ENCODE peak calls at places on chromosomes 2 and 18, in seven cellular contexts. F is heart left ventricle, D is cardiac fibroblast, X is epithelial cell of esophagus, H is PC-3, I is AG04449, Y is HL-60. N is an unnamed sample.

GRCh38 chr2:42494434-42495233 is 852 bp upstream of the KCNG3 start:
- DNase-seq in I (peak; percentile 14), F (peak; percentile 51), Y (peak; percentile 72), X (peak; percentile 82), D (peak; percentile 84), H (peak; percentile 95), N (peak; percentile 25)

GRCh38 chr2:167510071-167510759 is 621.9 kb downstream of the XIRP2 start:
- DNase-seq in D (peak; percentile 57), H (peak; percentile 19), F (no peak), Y (no peak), X (peak; percentile 57), I (no peak), N (no peak)

GRCh38 chr2:113120861-113121260 is 6.5 kb upstream of the IL1RN start:
- DNase-seq in D (no peak), F (no peak), H (no peak), I (no peak), Y (no peak), X (no peak), N (no peak)

GRCh38 chr2:178109813-178110212 is 2.4 kb upstream of the RBM45 start:
- DNase-seq in I (no peak), Y (no peak), X (peak; percentile 58), F (no peak), H (peak; percentile 76), D (peak; percentile 65), N (peak; percentile 25)

GRCh38 chr18:10973579-10974260 is 175.6 kb downstream of the PIEZO2 start:
- DNase-seq in F (no peak), D (peak; percentile 12), I (no peak), H (peak; percentile 3), X (no peak), Y (no peak), N (no peak)

GRCh38 chr2:175903384-175903936 is 98.6 kb downstream of the LNPK start:
- DNase-seq in X (no peak), H (no peak), F (no peak), D (no peak), Y (no peak), I (no peak), N (no peak)

GRCh38 chr18:74497778-74498177 is 1.6 kb downstream of the CNDP2 start:
- DNase-seq in I (no peak), F (no peak), H (no peak), X (no peak), Y (no peak), D (no peak), N (no peak)

GRCh38 chr2:235619544-235619943 is 125.7 kb downstream of the AGAP1 start:
- DNase-seq in I (no peak), F (no peak), X (no peak), H (no peak), Y (no peak), D (no peak), N (no peak)

GRCh38 chr2:235194351-235194750 is 242.5 kb downstream of the SH3BP4 start:
- DNase-seq in Y (no peak), X (no peak), H (no peak), I (no peak), F (no peak), D (no peak), N (no peak)

GRCh38 chr2:79984476-79984875 is 320.1 kb downstream of the LRRTM1 start:
- DNase-seq in X (no peak), I (no peak), D (no peak), Y (no peak), H (no peak), F (no peak), N (no peak)

GRCh38 chr18:50194623-50195532 is at the start of gene MYO5B:
- DNase-seq in F (peak; percentile 42), Y (peak; percentile 48), H (peak; percentile 69), I (no peak), X (peak; percentile 85), D (no peak), N (no peak)

GRCh38 chr2:164009801-164010337 is 274.1 kb upstream of the FIGN start:
- DNase-seq in D (no peak), X (no peak), F (no peak), Y (no peak), H (no peak), I (no peak), N (no peak)

GRCh38 chr2:44038277-44038676 is 42.5 kb upstream of the LRPPRC start:
- DNase-seq in H (no peak), D (no peak), Y (no peak), F (no peak), X (no peak), I (no peak), N (no peak)

GRCh38 chr2:135963841-135964240 is 21.6 kb downstream of the DARS1 start:
- DNase-seq in H (no peak), F (no peak), D (peak; percentile 43), I (no peak), X (peak; percentile 77), Y (no peak), N (no peak)

GRCh38 chr2:216911886-216912285 is 52.0 kb upstream of the TNP1 start:
- DNase-seq in I (peak; percentile 17), Y (no peak), F (no peak), H (peak; percentile 30), D (no peak), X (peak; percentile 49), N (peak; percentile 11)

GRCh38 chr2:48725696-48726494 is 29.6 kb downstream of the LHCGR start:
- DNase-seq in X (no peak), I (no peak), D (no peak), H (peak; percentile 9), F (no peak), Y (no peak), N (no peak)

GRCh38 chr2:72181616-72182015 is 34.0 kb upstream of the CYP26B1 start:
- DNase-seq in I (no peak), X (no peak), Y (no peak), H (no peak), D (no peak), F (no peak), N (no peak)

GRCh38 chr18:5627756-5628511 is 84.1 kb upstream of the EPB41L3 start:
- DNase-seq in Y (no peak), F (peak; percentile 64), H (no peak), I (no peak), D (no peak), X (no peak), N (no peak)

GRCh38 chr2:100013892-100014677 is 128.3 kb downstream of the AFF3 start:
- DNase-seq in D (peak; percentile 92), I (peak; percentile 96), X (peak; percentile 40), Y (no peak), H (peak; percentile 80), F (peak; percentile 78), N (peak; percentile 96)

GRCh38 chr18:62328775-62329525 is 3.8 kb downstream of the TNFRSF11A start:
- DNase-seq in X (no peak), H (no peak), D (no peak), I (no peak), F (no peak), Y (no peak), N (no peak)

GRCh38 chr18:62325806-62326645 is 916 bp downstream of the TNFRSF11A start:
- DNase-seq in X (peak; percentile 63), Y (peak; percentile 34), H (peak; percentile 40), F (no peak), D (peak; percentile 16), I (no peak), N (no peak)

GRCh38 chr18:62326646-62327348 is 1.7 kb downstream of the TNFRSF11A start:
- DNase-seq in I (no peak), D (no peak), X (no peak), H (peak; percentile 16), F (no peak), Y (no peak), N (no peak)

GRCh38 chr18:62329676-62330454 is 4.8 kb downstream of the TNFRSF11A start:
- DNase-seq in X (peak; percentile 47), D (peak; percentile 80), Y (no peak), H (peak; percentile 95), I (peak; percentile 33), F (peak; percentile 78), N (peak; percentile 14)

GRCh38 chr18:62327977-62328376 is 2.9 kb downstream of the TNFRSF11A start:
- DNase-seq in F (no peak), Y (no peak), D (no peak), X (no peak), I (no peak), H (no peak), N (no peak)
- TF ChIP-seq CTCF in F (no peak), Y (no peak), D (no peak), X (no peak), I (no peak), H (no peak), N (no peak)

GRCh38 chr2:53018830-53019425 is 748.7 kb upstream of the CHAC2 start:
- DNase-seq in I (no peak), H (peak; percentile 47), Y (no peak), X (no peak), F (no peak), D (peak; percentile 7), N (no peak)
- TF ChIP-seq CTCF in I (peak; percentile 9), H (peak; percentile 69), Y (no peak), X (no peak), F (no peak), D (peak; percentile 11), N (peak; percentile 10)

GRCh38 chr2:172427990-172428840 is 829 bp downstream of the ITGA6 start:
- DNase-seq in D (peak; percentile 8), H (peak; percentile 56), F (peak; percentile 56), I (no peak), X (no peak), Y (peak; percentile 59), N (no peak)

GRCh38 chr2:172430027-172430426 is 2.6 kb downstream of the ITGA6 start:
- DNase-seq in Y (no peak), X (no peak), I (no peak), H (no peak), F (no peak), D (no peak), N (no peak)

GRCh38 chr2:172430671-172431070 is 3.3 kb downstream of the ITGA6 start:
- DNase-seq in I (no peak), X (peak; percentile 87), D (no peak), F (no peak), H (peak; percentile 73), Y (no peak), N (no peak)

GRCh38 chr2:172428841-172429173 is 1.4 kb downstream of the ITGA6 start:
- DNase-seq in Y (no peak), H (no peak), I (no peak), F (no peak), X (no peak), D (no peak), N (no peak)

DNA sequence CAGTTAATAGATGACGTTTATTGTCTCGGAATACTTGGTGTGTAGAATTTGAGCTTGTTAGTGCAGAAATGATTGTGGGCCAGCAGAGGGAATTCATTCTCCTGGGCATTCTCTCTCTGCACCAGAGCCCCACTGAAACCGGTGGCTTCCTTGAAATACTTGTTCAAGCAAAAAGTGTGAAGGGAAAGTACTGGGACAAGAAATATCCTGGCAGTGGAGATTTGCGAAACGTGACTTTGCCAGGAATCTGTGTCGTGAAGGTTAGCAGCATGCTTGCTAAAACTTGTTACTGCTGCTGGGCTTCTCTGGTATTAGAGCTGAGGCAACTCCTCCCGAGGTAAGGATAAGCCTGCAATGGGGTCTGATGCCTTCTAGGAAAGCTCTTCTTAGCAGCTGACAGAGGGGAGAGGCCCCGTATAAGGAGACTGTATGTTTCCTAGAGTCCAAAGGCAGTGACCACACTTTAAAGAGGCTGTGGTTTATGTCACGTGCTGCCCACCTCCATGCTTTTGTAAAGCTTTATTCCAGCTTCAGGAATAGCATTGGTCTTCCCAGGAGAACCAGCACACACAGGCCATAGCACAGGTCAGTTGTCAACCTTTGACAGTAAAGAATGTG is 2.1 kb downstream of the ITGA6 start:
- DNase-seq in X (peak; percentile 54), Y (no peak), F (no peak), I (no peak), D (no peak), H (peak; percentile 35), N (no peak)
- TF ChIP-seq CTCF in X (peak; percentile 28), Y (no peak), F (no peak), I (no peak), D (no peak), H (peak; percentile 40), N (peak; percentile 9)

GRCh38 chr2:181904022-181904632 is 12.6 kb downstream of the ITPRID2 start:
- DNase-seq in F (no peak), X (peak; percentile 29), D (peak; percentile 66), Y (peak; percentile 11), H (peak; percentile 70), I (no peak), N (no peak)
- TF ChIP-seq CTCF in F (peak; percentile 47), X (peak; percentile 42), D (peak; percentile 54), Y (no peak), H (peak; percentile 80), I (no peak), N (peak; percentile 50)

N was measured in AG09309.